ENCODE peak calls at places on chromosomes 16 and 17, in five cellular contexts. One of them, this sample, is unnamed. For H3K4me1, the result is how much of the 10 kb centered on the place peaks cover.

GRCh38 chr16:72468582-72468981 is 296.6 kb upstream of the PMFBP1 start:
- DNase-seq in Karpas-422: no peak
- DNase-seq in HCT116: no peak
- DNase-seq in endodermal cell: no peak
- DNase-seq in adipocyte: no peak
- DNase-seq in this sample: no peak

GRCh38 chr17:16974569-16975265 is 2.8 kb upstream of the TNFRSF13B start:
- DNase-seq in Karpas-422: no peak
- DNase-seq in HCT116: no peak
- DNase-seq in endodermal cell: peak
- DNase-seq in adipocyte: no peak
- DNase-seq in this sample: no peak

GRCh38 chr16:47065766-47066688 is 77.7 kb downstream of the NETO2 start:
- DNase-seq in Karpas-422: no peak
- DNase-seq in HCT116: no peak
- DNase-seq in endodermal cell: peak
- DNase-seq in adipocyte: no peak
- DNase-seq in this sample: peak

GRCh38 chr16:24328835-24329418 is 72.8 kb downstream of the CACNG3 start:
- DNase-seq in Karpas-422: no peak
- DNase-seq in HCT116: no peak
- DNase-seq in endodermal cell: no peak
- DNase-seq in adipocyte: no peak
- DNase-seq in this sample: peak

GRCh38 chr17:30366536-30366935 is 12.2 kb upstream of the CPD start:
- DNase-seq in Karpas-422: no peak
- DNase-seq in HCT116: no peak
- DNase-seq in endodermal cell: no peak
- DNase-seq in adipocyte: no peak
- DNase-seq in this sample: no peak

GRCh38 chr17:61409301-61410099 is 9.9 kb downstream of the TBX2 start:
- DNase-seq in Karpas-422: peak
- DNase-seq in HCT116: peak
- DNase-seq in endodermal cell: peak
- DNase-seq in adipocyte: peak
- DNase-seq in this sample: peak

GRCh38 chr17:14205992-14206461 is 30.6 kb downstream of the CDRT15 start:
- DNase-seq in Karpas-422: no peak
- DNase-seq in HCT116: peak
- DNase-seq in endodermal cell: no peak
- DNase-seq in adipocyte: no peak
- DNase-seq in this sample: no peak

GRCh38 chr17:10652984-10653680 is 4.0 kb downstream of the MYH3 start:
- DNase-seq in Karpas-422: no peak
- DNase-seq in HCT116: no peak
- DNase-seq in endodermal cell: no peak
- DNase-seq in adipocyte: no peak
- DNase-seq in this sample: no peak

GRCh38 chr16:4371481-4372314 is at the start of gene VASN:
- DNase-seq in Karpas-422: peak
- DNase-seq in HCT116: peak
- DNase-seq in endodermal cell: peak
- DNase-seq in adipocyte: peak
- DNase-seq in this sample: peak

GRCh38 chr17:2593846-2594656 is 597 bp downstream of the PAFAH1B1 start:
- DNase-seq in Karpas-422: peak
- DNase-seq in HCT116: peak
- DNase-seq in endodermal cell: peak
- DNase-seq in adipocyte: peak
- DNase-seq in this sample: peak

GRCh38 chr16:83653785-83654184 is 154.0 kb upstream of the HSBP1 start:
- DNase-seq in Karpas-422: no peak
- DNase-seq in HCT116: no peak
- DNase-seq in endodermal cell: no peak
- DNase-seq in adipocyte: no peak
- DNase-seq in this sample: no peak

GRCh38 chr17:79624658-79625478 is 14.0 kb upstream of the RBFOX3 start:
- DNase-seq in Karpas-422: no peak
- DNase-seq in HCT116: no peak
- DNase-seq in endodermal cell: peak
- DNase-seq in adipocyte: no peak
- DNase-seq in this sample: no peak

GRCh38 chr17:72101526-72101925 is 19.3 kb upstream of the SOX9 start:
- DNase-seq in Karpas-422: no peak
- DNase-seq in HCT116: no peak
- DNase-seq in endodermal cell: no peak
- DNase-seq in adipocyte: no peak
- DNase-seq in this sample: no peak

GRCh38 chr16:56815721-56816120 is 49.3 kb upstream of the SLC12A3 start:
- DNase-seq in Karpas-422: no peak
- DNase-seq in HCT116: no peak
- DNase-seq in endodermal cell: no peak
- DNase-seq in adipocyte: no peak
- DNase-seq in this sample: no peak

GRCh38 chr16:52318259-52319008 is 228.5 kb downstream of the TOX3 start:
- DNase-seq in Karpas-422: no peak
- DNase-seq in HCT116: no peak
- DNase-seq in endodermal cell: no peak
- DNase-seq in adipocyte: no peak
- DNase-seq in this sample: peak
- H3K4me1 ChIP-seq in Karpas-422: under half
- H3K4me1 ChIP-seq in HCT116: under half
- H3K4me1 ChIP-seq in endodermal cell: under half
- H3K4me1 ChIP-seq in adipocyte: under half
- H3K4me1 ChIP-seq in this sample: under half

GRCh38 chr16:66522816-66523590 is 26.9 kb downstream of the TK2 start:
- DNase-seq in Karpas-422: no peak
- DNase-seq in HCT116: no peak
- DNase-seq in endodermal cell: no peak
- DNase-seq in adipocyte: no peak
- DNase-seq in this sample: no peak

GRCh38 chr16:66524601-66525164 is 25.2 kb downstream of the TK2 start:
- DNase-seq in Karpas-422: peak
- DNase-seq in HCT116: no peak
- DNase-seq in endodermal cell: peak
- DNase-seq in adipocyte: no peak
- DNase-seq in this sample: no peak

GRCh38 chr16:66525396-66526180 is 24.3 kb downstream of the TK2 start:
- DNase-seq in Karpas-422: no peak
- DNase-seq in HCT116: no peak
- DNase-seq in endodermal cell: no peak
- DNase-seq in adipocyte: peak
- DNase-seq in this sample: no peak

GRCh38 chr16:66521951-66522771 is 27.8 kb downstream of the TK2 start:
- DNase-seq in Karpas-422: no peak
- DNase-seq in HCT116: peak
- DNase-seq in endodermal cell: peak
- DNase-seq in adipocyte: peak
- DNase-seq in this sample: no peak

GRCh38 chr16:66523861-66524354 is 26.0 kb downstream of the TK2 start:
- DNase-seq in Karpas-422: no peak
- DNase-seq in HCT116: no peak
- DNase-seq in endodermal cell: no peak
- DNase-seq in adipocyte: no peak
- DNase-seq in this sample: no peak
- H3K9ac ChIP-seq in Karpas-422: no peak
- H3K9ac ChIP-seq in HCT116: no peak
- H3K9ac ChIP-seq in endodermal cell: no peak
- H3K9ac ChIP-seq in adipocyte: no peak
- H3K9ac ChIP-seq in this sample: no peak

GRCh38 chr16:3099395-3099731 is 269 bp upstream of the ZSCAN10 start:
- DNase-seq in Karpas-422: no peak
- DNase-seq in HCT116: no peak
- DNase-seq in endodermal cell: no peak
- DNase-seq in adipocyte: no peak
- DNase-seq in this sample: peak

GRCh38 chr16:3101841-3102470 is 2.9 kb upstream of the ZSCAN10 start:
- DNase-seq in Karpas-422: no peak
- DNase-seq in HCT116: no peak
- DNase-seq in endodermal cell: peak
- DNase-seq in adipocyte: no peak
- DNase-seq in this sample: peak

GRCh38 chr16:3098459-3099394 is at the start of gene ZSCAN10:
- DNase-seq in Karpas-422: no peak
- DNase-seq in HCT116: no peak
- DNase-seq in endodermal cell: peak
- DNase-seq in adipocyte: no peak
- DNase-seq in this sample: peak

GRCh38 chr16:3101018-3101840 is 2.1 kb upstream of the ZSCAN10 start:
- DNase-seq in Karpas-422: peak
- DNase-seq in HCT116: no peak
- DNase-seq in endodermal cell: peak
- DNase-seq in adipocyte: peak
- DNase-seq in this sample: peak

GRCh38 chr16:3099732-3100499 is 822 bp upstream of the ZSCAN10 start:
- DNase-seq in Karpas-422: peak
- DNase-seq in HCT116: peak
- DNase-seq in endodermal cell: peak
- DNase-seq in adipocyte: peak
- DNase-seq in this sample: peak
- H3K4me3 ChIP-seq in Karpas-422: no peak
- H3K4me3 ChIP-seq in HCT116: peak
- H3K4me3 ChIP-seq in endodermal cell: peak
- H3K4me3 ChIP-seq in adipocyte: peak
- H3K4me3 ChIP-seq in this sample: peak

DNA sequence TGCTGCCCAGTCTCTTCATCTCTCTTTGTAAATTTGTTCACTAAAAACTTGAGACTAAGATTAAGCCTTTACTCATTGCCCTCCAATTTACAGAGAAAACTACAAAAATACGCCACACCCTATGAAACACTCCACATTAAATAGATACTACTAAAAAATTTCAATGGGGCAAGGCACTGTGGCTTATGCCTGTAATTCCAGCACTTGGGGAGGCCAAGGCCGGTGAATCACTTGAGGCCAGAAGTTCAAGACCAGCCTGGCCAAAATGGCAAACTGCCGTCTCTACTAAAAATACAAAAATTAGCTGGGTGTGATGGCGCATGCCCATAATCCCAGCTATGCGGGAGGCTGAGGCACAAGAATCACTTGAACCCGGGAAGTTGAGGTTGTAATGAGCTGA is 3.8 kb downstream of the UBE2O start:
- DNase-seq in Karpas-422: no peak
- DNase-seq in HCT116: no peak
- DNase-seq in endodermal cell: no peak
- DNase-seq in adipocyte: no peak
- DNase-seq in this sample: no peak
- H3K4me1 ChIP-seq in Karpas-422: half or more
- H3K4me1 ChIP-seq in HCT116: half or more
- H3K4me1 ChIP-seq in endodermal cell: under half
- H3K4me1 ChIP-seq in adipocyte: under half
- H3K4me1 ChIP-seq in this sample: under half

DNA sequence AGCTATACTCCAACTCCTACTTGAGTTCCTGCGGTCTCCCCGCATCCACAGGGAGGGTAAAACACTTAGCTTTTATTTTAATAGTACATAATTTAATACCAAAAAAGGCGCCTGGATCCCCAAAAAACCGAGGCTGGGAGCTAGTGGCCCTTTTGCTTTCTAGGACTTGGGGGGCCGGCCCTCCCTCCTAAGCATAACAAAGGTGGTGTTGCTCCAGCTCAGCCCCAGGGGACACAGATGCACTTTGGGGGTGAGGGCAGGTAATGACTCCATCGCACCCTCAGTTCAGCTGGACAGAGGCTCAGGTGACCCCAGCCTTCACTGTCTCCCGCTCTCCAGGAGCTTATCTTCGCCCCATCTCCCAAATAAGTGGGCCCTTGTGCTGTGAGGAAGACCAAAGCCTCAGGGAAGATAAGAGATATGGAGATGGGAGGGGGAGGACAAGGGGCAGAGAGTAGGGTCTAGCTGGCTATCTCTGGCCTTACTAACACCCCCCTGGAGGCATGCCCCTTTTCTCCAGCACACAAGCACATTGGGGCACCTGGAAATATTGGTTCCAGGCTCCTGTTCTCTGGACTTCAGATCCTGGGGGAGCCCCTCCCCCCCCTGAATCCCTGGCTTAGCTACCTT is 2.8 kb upstream of the NHERF1 start:
- DNase-seq in Karpas-422: no peak
- DNase-seq in HCT116: no peak
- DNase-seq in endodermal cell: no peak
- DNase-seq in adipocyte: no peak
- DNase-seq in this sample: no peak
- H3K9ac ChIP-seq in Karpas-422: no peak
- H3K9ac ChIP-seq in HCT116: no peak
- H3K9ac ChIP-seq in endodermal cell: no peak
- H3K9ac ChIP-seq in adipocyte: no peak
- H3K9ac ChIP-seq in this sample: no peak

GRCh38 chr16:50279142-50279865 is 13.0 kb downstream of the ADCY7 start:
- DNase-seq in Karpas-422: no peak
- DNase-seq in HCT116: no peak
- DNase-seq in endodermal cell: no peak
- DNase-seq in adipocyte: no peak
- DNase-seq in this sample: no peak
- H3K4me3 ChIP-seq in Karpas-422: no peak
- H3K4me3 ChIP-seq in HCT116: no peak
- H3K4me3 ChIP-seq in endodermal cell: no peak
- H3K4me3 ChIP-seq in adipocyte: no peak
- H3K4me3 ChIP-seq in this sample: no peak